ENCODE peak calls at places on chromosome 2, in ten cellular contexts. One of them, this sample, is unnamed.

GRCh38 chr2:46270384-46270783 is 26.8 kb upstream of the EPAS1 start:
- DNase-seq in H54: no peak
- DNase-seq in mesothelial cell of epicardium: no peak
- DNase-seq in stimulated activated CD4-positive, alpha-beta T cell treated with anti-CD3 and anti-CD28 coated beads, Interleukin-1b, Interleukin-23, amount 100 ng/mL, for 4 hours: no peak
- DNase-seq in germinal center: no peak
- DNase-seq in HEK293T: no peak
- DNase-seq in GM04504: no peak
- DNase-seq in activated naive CD4-positive, alpha-beta T cell: no peak
- DNase-seq in globus pallidus: no peak
- DNase-seq in GM13977: no peak
- DNase-seq in this sample: no peak

GRCh38 chr2:71665168-71666093 is 212.1 kb downstream of the DYSF start:
- DNase-seq in H54: no peak
- DNase-seq in mesothelial cell of epicardium: no peak
- DNase-seq in stimulated activated CD4-positive, alpha-beta T cell treated with anti-CD3 and anti-CD28 coated beads, Interleukin-1b, Interleukin-23, amount 100 ng/mL, for 4 hours: no peak
- DNase-seq in germinal center: no peak
- DNase-seq in HEK293T: peak; percentile 2
- DNase-seq in GM04504: no peak
- DNase-seq in activated naive CD4-positive, alpha-beta T cell: no peak
- DNase-seq in globus pallidus: no peak
- DNase-seq in GM13977: no peak
- DNase-seq in this sample: no peak

GRCh38 chr2:287471-287885 is 413 bp downstream of the ALKAL2 start:
- DNase-seq in H54: no peak
- DNase-seq in mesothelial cell of epicardium: peak; percentile 34
- DNase-seq in stimulated activated CD4-positive, alpha-beta T cell treated with anti-CD3 and anti-CD28 coated beads, Interleukin-1b, Interleukin-23, amount 100 ng/mL, for 4 hours: no peak
- DNase-seq in germinal center: peak; percentile 38
- DNase-seq in HEK293T: peak; percentile 44
- DNase-seq in GM04504: no peak
- DNase-seq in activated naive CD4-positive, alpha-beta T cell: no peak
- DNase-seq in globus pallidus: peak; percentile 24
- DNase-seq in GM13977: peak; percentile 64
- DNase-seq in this sample: no peak

GRCh38 chr2:10285578-10286198 is 17.0 kb upstream of the HPCAL1 start:
- DNase-seq in H54: peak; percentile 86
- DNase-seq in mesothelial cell of epicardium: no peak
- DNase-seq in stimulated activated CD4-positive, alpha-beta T cell treated with anti-CD3 and anti-CD28 coated beads, Interleukin-1b, Interleukin-23, amount 100 ng/mL, for 4 hours: no peak
- DNase-seq in germinal center: no peak
- DNase-seq in HEK293T: no peak
- DNase-seq in GM04504: no peak
- DNase-seq in activated naive CD4-positive, alpha-beta T cell: no peak
- DNase-seq in globus pallidus: peak; percentile 93
- DNase-seq in GM13977: no peak
- DNase-seq in this sample: peak; percentile 63

GRCh38 chr2:212935749-212936148 is 215.7 kb downstream of the IKZF2 start:
- DNase-seq in H54: no peak
- DNase-seq in mesothelial cell of epicardium: no peak
- DNase-seq in stimulated activated CD4-positive, alpha-beta T cell treated with anti-CD3 and anti-CD28 coated beads, Interleukin-1b, Interleukin-23, amount 100 ng/mL, for 4 hours: no peak
- DNase-seq in germinal center: no peak
- DNase-seq in HEK293T: no peak
- DNase-seq in GM04504: no peak
- DNase-seq in activated naive CD4-positive, alpha-beta T cell: no peak
- DNase-seq in globus pallidus: no peak
- DNase-seq in GM13977: no peak
- DNase-seq in this sample: no peak

GRCh38 chr2:109279243-109279860 is 150.3 kb downstream of the SH3RF3 start:
- DNase-seq in H54: no peak
- DNase-seq in mesothelial cell of epicardium: no peak
- DNase-seq in stimulated activated CD4-positive, alpha-beta T cell treated with anti-CD3 and anti-CD28 coated beads, Interleukin-1b, Interleukin-23, amount 100 ng/mL, for 4 hours: no peak
- DNase-seq in germinal center: no peak
- DNase-seq in HEK293T: no peak
- DNase-seq in GM04504: no peak
- DNase-seq in activated naive CD4-positive, alpha-beta T cell: no peak
- DNase-seq in globus pallidus: no peak
- DNase-seq in GM13977: no peak
- DNase-seq in this sample: no peak

GRCh38 chr2:234145057-234145456 is 94.6 kb downstream of the SPP2 start:
- DNase-seq in H54: no peak
- DNase-seq in mesothelial cell of epicardium: no peak
- DNase-seq in stimulated activated CD4-positive, alpha-beta T cell treated with anti-CD3 and anti-CD28 coated beads, Interleukin-1b, Interleukin-23, amount 100 ng/mL, for 4 hours: no peak
- DNase-seq in germinal center: no peak
- DNase-seq in HEK293T: no peak
- DNase-seq in GM04504: no peak
- DNase-seq in activated naive CD4-positive, alpha-beta T cell: no peak
- DNase-seq in globus pallidus: no peak
- DNase-seq in GM13977: no peak
- DNase-seq in this sample: no peak

GRCh38 chr2:146918280-146918679 is 926.5 kb upstream of the ACVR2A start:
- DNase-seq in H54: no peak
- DNase-seq in mesothelial cell of epicardium: no peak
- DNase-seq in stimulated activated CD4-positive, alpha-beta T cell treated with anti-CD3 and anti-CD28 coated beads, Interleukin-1b, Interleukin-23, amount 100 ng/mL, for 4 hours: no peak
- DNase-seq in germinal center: no peak
- DNase-seq in HEK293T: no peak
- DNase-seq in GM04504: no peak
- DNase-seq in activated naive CD4-positive, alpha-beta T cell: no peak
- DNase-seq in globus pallidus: no peak
- DNase-seq in GM13977: no peak
- DNase-seq in this sample: no peak

GRCh38 chr2:41728757-41729338 is 319.0 kb upstream of the PKDCC start:
- DNase-seq in H54: no peak
- DNase-seq in mesothelial cell of epicardium: no peak
- DNase-seq in stimulated activated CD4-positive, alpha-beta T cell treated with anti-CD3 and anti-CD28 coated beads, Interleukin-1b, Interleukin-23, amount 100 ng/mL, for 4 hours: no peak
- DNase-seq in germinal center: no peak
- DNase-seq in HEK293T: no peak
- DNase-seq in GM04504: no peak
- DNase-seq in activated naive CD4-positive, alpha-beta T cell: no peak
- DNase-seq in globus pallidus: no peak
- DNase-seq in GM13977: no peak
- DNase-seq in this sample: no peak

GRCh38 chr2:63950414-63950813 is 68.8 kb downstream of the VPS54 start:
- DNase-seq in H54: no peak
- DNase-seq in mesothelial cell of epicardium: no peak
- DNase-seq in stimulated activated CD4-positive, alpha-beta T cell treated with anti-CD3 and anti-CD28 coated beads, Interleukin-1b, Interleukin-23, amount 100 ng/mL, for 4 hours: no peak
- DNase-seq in germinal center: no peak
- DNase-seq in HEK293T: no peak
- DNase-seq in GM04504: no peak
- DNase-seq in activated naive CD4-positive, alpha-beta T cell: no peak
- DNase-seq in globus pallidus: no peak
- DNase-seq in GM13977: no peak
- DNase-seq in this sample: no peak

GRCh38 chr2:168998609-168999211 is 32.4 kb downstream of the ABCB11 start:
- DNase-seq in H54: no peak
- DNase-seq in mesothelial cell of epicardium: no peak
- DNase-seq in stimulated activated CD4-positive, alpha-beta T cell treated with anti-CD3 and anti-CD28 coated beads, Interleukin-1b, Interleukin-23, amount 100 ng/mL, for 4 hours: no peak
- DNase-seq in germinal center: no peak
- DNase-seq in HEK293T: no peak
- DNase-seq in GM04504: no peak
- DNase-seq in activated naive CD4-positive, alpha-beta T cell: no peak
- DNase-seq in globus pallidus: no peak
- DNase-seq in GM13977: no peak
- DNase-seq in this sample: no peak

GRCh38 chr2:102336502-102336945 is 19.1 kb upstream of the IL18R1 start:
- DNase-seq in H54: no peak
- DNase-seq in mesothelial cell of epicardium: no peak
- DNase-seq in stimulated activated CD4-positive, alpha-beta T cell treated with anti-CD3 and anti-CD28 coated beads, Interleukin-1b, Interleukin-23, amount 100 ng/mL, for 4 hours: no peak
- DNase-seq in germinal center: no peak
- DNase-seq in HEK293T: no peak
- DNase-seq in GM04504: no peak
- DNase-seq in activated naive CD4-positive, alpha-beta T cell: no peak
- DNase-seq in globus pallidus: no peak
- DNase-seq in GM13977: no peak
- DNase-seq in this sample: no peak

GRCh38 chr2:95232232-95232631 is 24.9 kb downstream of the ZNF892 start:
- DNase-seq in H54: no peak
- DNase-seq in mesothelial cell of epicardium: no peak
- DNase-seq in stimulated activated CD4-positive, alpha-beta T cell treated with anti-CD3 and anti-CD28 coated beads, Interleukin-1b, Interleukin-23, amount 100 ng/mL, for 4 hours: no peak
- DNase-seq in germinal center: no peak
- DNase-seq in HEK293T: no peak
- DNase-seq in GM04504: no peak
- DNase-seq in activated naive CD4-positive, alpha-beta T cell: no peak
- DNase-seq in globus pallidus: no peak
- DNase-seq in GM13977: no peak
- DNase-seq in this sample: no peak

GRCh38 chr2:101251844-101252407 is 760 bp upstream of the CNOT11 start:
- DNase-seq in H54: no peak
- DNase-seq in mesothelial cell of epicardium: peak; percentile 40
- DNase-seq in stimulated activated CD4-positive, alpha-beta T cell treated with anti-CD3 and anti-CD28 coated beads, Interleukin-1b, Interleukin-23, amount 100 ng/mL, for 4 hours: no peak
- DNase-seq in germinal center: peak; percentile 42
- DNase-seq in HEK293T: peak; percentile 37
- DNase-seq in GM04504: no peak
- DNase-seq in activated naive CD4-positive, alpha-beta T cell: no peak
- DNase-seq in globus pallidus: no peak
- DNase-seq in GM13977: no peak
- DNase-seq in this sample: no peak

GRCh38 chr2:218745559-218746469 is 35.2 kb downstream of the TTLL4 start:
- DNase-seq in H54: no peak
- DNase-seq in mesothelial cell of epicardium: no peak
- DNase-seq in stimulated activated CD4-positive, alpha-beta T cell treated with anti-CD3 and anti-CD28 coated beads, Interleukin-1b, Interleukin-23, amount 100 ng/mL, for 4 hours: no peak
- DNase-seq in germinal center: no peak
- DNase-seq in HEK293T: no peak
- DNase-seq in GM04504: no peak
- DNase-seq in activated naive CD4-positive, alpha-beta T cell: no peak
- DNase-seq in globus pallidus: peak; percentile 99
- DNase-seq in GM13977: no peak
- DNase-seq in this sample: no peak

GRCh38 chr2:190137561-190137960 is 75.0 kb upstream of the MSTN start:
- DNase-seq in H54: no peak
- DNase-seq in mesothelial cell of epicardium: no peak
- DNase-seq in stimulated activated CD4-positive, alpha-beta T cell treated with anti-CD3 and anti-CD28 coated beads, Interleukin-1b, Interleukin-23, amount 100 ng/mL, for 4 hours: no peak
- DNase-seq in germinal center: no peak
- DNase-seq in HEK293T: no peak
- DNase-seq in GM04504: no peak
- DNase-seq in activated naive CD4-positive, alpha-beta T cell: no peak
- DNase-seq in globus pallidus: no peak
- DNase-seq in GM13977: no peak
- DNase-seq in this sample: no peak

This sample was measured in 8988T.